ENCODE peak calls at places on chromosomes 3 and 15, in nine cellular contexts. N is mesenteric fat pad; Q is effector memory CD8-positive, alpha-beta T cell; Z is activated naive CD8-positive, alpha-beta T cell treated with anti-CD3 and anti-CD28 coated beads, Interleukin-2, amount 10 ng/mL, durations not matched to agents 7 days and 5 days; P is lower leg skin; D is GM12865; I is dorsolateral prefrontal cortex; H is AG04450; O is stimulated activated CD4-positive, alpha-beta T cell treated with anti-CD3 and anti-CD28 coated beads, Interleukin-2, amount 100 ng/mL, for 24 hours. V is an unnamed sample.

GRCh38 chr3:127970966-127971592 is 56.0 kb downstream of the KBTBD12 start:
- DNase-seq in N (no peak), Q (no peak), Z (no peak), P (peak; percentile 24), D (peak; percentile 72), I (no peak), H (peak; percentile 18), O (no peak), V (peak; percentile 86)

GRCh38 chr15:77282333-77282732 is 137.6 kb downstream of the PEAK1 start:
- DNase-seq in N (no peak), Q (no peak), Z (no peak), P (peak; percentile 62), D (no peak), I (no peak), H (peak; percentile 41), O (no peak), V (no peak)

GRCh38 chr15:29207758-29208108 is 61.9 kb downstream of the NSMCE3 start:
- DNase-seq in N (no peak), Q (no peak), Z (no peak), P (no peak), D (no peak), I (no peak), H (no peak), O (no peak), V (no peak)

GRCh38 chr3:57956119-57956832 is 51.9 kb upstream of the FLNB start:
- DNase-seq in N (no peak), Q (no peak), Z (no peak), P (no peak), D (no peak), I (no peak), H (peak; percentile 76), O (no peak), V (no peak)

GRCh38 chr15:78637776-78638435 is 3.1 kb downstream of the CHRNB4 start:
- DNase-seq in N (no peak), Q (no peak), Z (no peak), P (no peak), D (no peak), I (no peak), H (no peak), O (no peak), V (peak; percentile 86)

GRCh38 chr3:86251781-86252180 is 739.2 kb downstream of the VGLL3 start:
- DNase-seq in N (no peak), Q (no peak), Z (no peak), P (no peak), D (no peak), I (no peak), H (no peak), O (no peak), V (no peak)

GRCh38 chr15:60396964-60397771 is 618 bp downstream of the ANXA2 start:
- DNase-seq in N (no peak), Q (peak; percentile 29), Z (peak; percentile 65), P (peak; percentile 78), D (peak; percentile 88), I (no peak), H (no peak), O (peak; percentile 62), V (peak; percentile 82)

GRCh38 chr3:23620616-23621015 is 185.1 kb upstream of the UBE2E1 start:
- DNase-seq in N (no peak), Q (no peak), Z (no peak), P (no peak), D (no peak), I (no peak), H (no peak), O (no peak), V (no peak)

GRCh38 chr3:66413151-66413751 is 87.6 kb downstream of the LRIG1 start:
- DNase-seq in N (no peak), Q (no peak), Z (no peak), P (no peak), D (no peak), I (no peak), H (peak; percentile 87), O (no peak), V (no peak)

GRCh38 chr15:78696436-78696835 is 55.4 kb upstream of the CHRNB4 start:
- DNase-seq in N (no peak), Q (no peak), Z (no peak), P (no peak), D (no peak), I (no peak), H (no peak), O (no peak), V (no peak)

GRCh38 chr15:101310508-101310907 is 15.5 kb upstream of the SNRPA1 start:
- DNase-seq in N (peak; percentile 71), Q (no peak), Z (no peak), P (no peak), D (no peak), I (peak; percentile 25), H (no peak), O (no peak), V (no peak)

V was measured in NCI-H82.